ENCODE peak calls at places on chromosomes 1 and 21, in five cellular contexts. Q is fibroblast of lung; M is stimulated activated naive CD8-positive, alpha-beta T cell treated with anti-CD3 and anti-CD28 coated beads, Interleukin-15, amount 100 ng/mL, for 72 hours; Y is stomach; T is Peyer's patch. W is an unnamed sample.

GRCh38 chr1:21680918-21681317 is 11.8 kb upstream of the RAP1GAP start:
- DNase-seq in Q (peak), M (no peak), T (no peak), Y (no peak), W (no peak)

GRCh38 chr1:16068356-16069270 is 4.8 kb downstream of the FAM131C start:
- DNase-seq in M (no peak), Y (peak), Q (no peak), T (no peak), W (peak)

GRCh38 chr21:31334648-31335121 is 9.4 kb downstream of the TIAM1 start:
- DNase-seq in T (no peak), Y (peak), Q (peak), M (no peak), W (no peak)

GRCh38 chr1:50156241-50157010 is 47.7 kb downstream of the ELAVL4 start:
- DNase-seq in Y (no peak), Q (no peak), M (no peak), T (no peak), W (no peak)

GRCh38 chr1:205594846-205595245 is 37.0 kb downstream of the ELK4 start:
- DNase-seq in Y (no peak), T (no peak), Q (no peak), M (no peak), W (no peak)

GRCh38 chr1:229042482-229042881 is 228.4 kb upstream of the RAB4A start:
- DNase-seq in Q (no peak), M (no peak), Y (no peak), T (no peak), W (no peak)

GRCh38 chr1:56819393-56819899 is at the start of gene FYB2:
- DNase-seq in M (no peak), T (no peak), Q (no peak), Y (peak), W (peak)

GRCh38 chr21:22278366-22278765 is 1280.2 kb downstream of the NCAM2 start:
- DNase-seq in T (no peak), Y (no peak), Q (no peak), M (no peak), W (no peak)

GRCh38 chr1:241813768-241814270 is 34.2 kb upstream of the EXO1 start:
- DNase-seq in T (no peak), Q (no peak), Y (no peak), M (no peak), W (no peak)

GRCh38 chr1:73065585-73065984 is 783.2 kb upstream of the NEGR1 start:
- DNase-seq in M (no peak), T (no peak), Q (no peak), Y (no peak), W (no peak)

GRCh38 chr21:24395320-24395933 is 1211.9 kb downstream of the MRPL39 start:
- DNase-seq in Y (no peak), Q (peak), T (no peak), M (no peak), W (no peak)

GRCh38 chr1:236608930-236609726 is 4.8 kb upstream of the HEATR1 start:
- DNase-seq in Y (peak), Q (peak), T (no peak), M (no peak), W (peak)

GRCh38 chr1:213779228-213779627 is 208.5 kb upstream of the PROX1 start:
- DNase-seq in T (no peak), Y (no peak), M (no peak), Q (no peak), W (no peak)

GRCh38 chr1:241638091-241638682 is 2.0 kb downstream of the CHML start:
- DNase-seq in T (no peak), Y (no peak), M (no peak), Q (no peak), W (no peak)

GRCh38 chr1:101239095-101240040 is 2.5 kb downstream of the S1PR1 start:
- DNase-seq in Y (no peak), M (peak), T (peak), Q (no peak), W (no peak)